ENCODE peak calls at places on chromosomes 13 and 19, in five cellular contexts. M is SK-N-SH, T is K562, A is IMR-90, N is GM12878. Y is an unnamed sample.

GRCh38 chr19:45200614-45201013 is 22.0 kb downstream of the BLOC1S3 start:
- DNase-seq in T (peak), A (peak), N (no peak), M (no peak), Y (no peak)

GRCh38 chr13:100511422-100511821 is 77.2 kb downstream of the GGACT start:
- DNase-seq in N (no peak), T (no peak), A (no peak), M (no peak), Y (no peak)

GRCh38 chr13:23673354-23673753 is 103.1 kb downstream of the TNFRSF19 start:
- DNase-seq in T (no peak), N (no peak), A (peak), M (no peak), Y (no peak)

GRCh38 chr13:50448535-50448981 is 394.9 kb downstream of the DLEU7 start:
- DNase-seq in A (no peak), M (no peak), N (no peak), T (no peak), Y (no peak)

GRCh38 chr19:14450168-14450874 is 17.2 kb downstream of the PKN1 start:
- DNase-seq in M (peak), N (no peak), T (peak), A (no peak), Y (peak)

GRCh38 chr19:46739290-46739771 is 6.5 kb upstream of the FKRP start:
- DNase-seq in N (no peak), T (no peak), M (no peak), A (no peak), Y (no peak)

GRCh38 chr19:51258761-51259160 is 7.9 kb downstream of the SIGLECL1 start:
- DNase-seq in A (no peak), T (no peak), N (no peak), M (no peak), Y (no peak)

GRCh38 chr13:44165172-44165894 is 208.3 kb upstream of the SERP2 start:
- DNase-seq in N (no peak), T (no peak), M (no peak), A (no peak), Y (no peak)

GRCh38 chr13:73932091-73932490 is 202.1 kb downstream of the KLF12 start:
- DNase-seq in A (no peak), T (no peak), M (no peak), N (no peak), Y (no peak)

GRCh38 chr13:30690282-30691188 is 44.8 kb upstream of the ALOX5AP start:
- DNase-seq in M (no peak), T (peak), A (peak), N (no peak), Y (peak)

GRCh38 chr13:113182046-113182445 is 23.6 kb downstream of the PROZ start:
- DNase-seq in A (no peak), T (no peak), M (no peak), N (no peak), Y (no peak)

GRCh38 chr13:50410921-50411712 is 395.9 kb downstream of the KCNRG start:
- DNase-seq in A (peak), M (no peak), N (no peak), T (peak), Y (peak)

GRCh38 chr19:42185281-42185680 is 32.2 kb downstream of the DEDD2 start:
- DNase-seq in A (peak), M (no peak), N (no peak), T (no peak), Y (no peak)

GRCh38 chr19:19649159-19649558 is 5.7 kb upstream of the GMIP start:
- DNase-seq in T (no peak), M (no peak), A (no peak), N (no peak), Y (no peak)

GRCh38 chr19:36371886-36372285 is 7.1 kb downstream of the ZFP14 start:
- DNase-seq in T (no peak), N (no peak), M (no peak), A (no peak), Y (no peak)

GRCh38 chr13:36848228-36848982 is 29.4 kb downstream of the RFXAP start:
- DNase-seq in A (peak), T (peak), N (no peak), M (peak), Y (no peak)

GRCh38 chr13:93289842-93290241 is 63.2 kb downstream of the GPC6 start:
- DNase-seq in M (no peak), A (no peak), T (no peak), N (no peak), Y (no peak)

GRCh38 chr19:39372047-39372802 is 18.7 kb downstream of the PAF1 start:
- DNase-seq in M (no peak), T (no peak), A (peak), N (no peak), Y (no peak)

GRCh38 chr19:1084024-1084868 is 10.9 kb downstream of the POLR2E start:
- DNase-seq in N (no peak), M (no peak), A (no peak), T (no peak), Y (no peak)

GRCh38 chr13:58238972-58239773 is 607.6 kb downstream of the PCDH17 start:
- DNase-seq in A (no peak), M (no peak), N (no peak), T (no peak), Y (no peak)

GRCh38 chr19:16380314-16380695 is 55.7 kb downstream of the KLF2 start:
- DNase-seq in T (no peak), M (no peak), A (no peak), N (no peak), Y (no peak)

GRCh38 chr19:17686592-17687042 is 1.5 kb downstream of the UNC13A start:
- DNase-seq in N (no peak), T (peak), M (peak), A (no peak), Y (peak)

GRCh38 chr19:47044946-47045866 is 3.2 kb downstream of the TMEM160 start:
- DNase-seq in M (no peak), N (no peak), T (no peak), A (no peak), Y (no peak)

GRCh38 chr13:102291587-102292218 is 110.1 kb downstream of the FGF14 start:
- DNase-seq in T (no peak), N (no peak), A (peak), M (no peak), Y (no peak)

GRCh38 chr13:42702726-42703125 is 78.7 kb upstream of the FAM216B start:
- DNase-seq in A (no peak), T (no peak), N (no peak), M (no peak), Y (no peak)

GRCh38 chr13:49110122-49110831 is 109.9 kb upstream of the MLNR start:
- DNase-seq in M (peak), A (peak), N (peak), T (peak), Y (peak)

GRCh38 chr19:45400192-45400591 is 4.7 kb downstream of the PPP1R13L start:
- DNase-seq in N (no peak), M (no peak), A (no peak), T (no peak), Y (no peak)

GRCh38 chr19:1070931-1071791 is 4.2 kb downstream of the ARHGAP45 start:
- DNase-seq in M (peak), N (no peak), A (no peak), T (no peak), Y (no peak)

GRCh38 chr13:51823351-51823750 is 19.4 kb upstream of the DHRS12 start:
- DNase-seq in N (no peak), T (no peak), A (no peak), M (no peak), Y (no peak)

GRCh38 chr19:57123882-57124281 is 4.1 kb downstream of the USP29 start:
- DNase-seq in M (no peak), T (no peak), N (no peak), A (no peak), Y (no peak)

GRCh38 chr13:109722068-109722467 is 64.3 kb downstream of the IRS2 start:
- DNase-seq in N (no peak), T (no peak), M (no peak), A (no peak), Y (no peak)

GRCh38 chr13:109718726-109719125 is 67.7 kb downstream of the IRS2 start:
- DNase-seq in N (no peak), M (no peak), T (no peak), A (no peak), Y (no peak)

GRCh38 chr13:109717686-109718085 is 68.7 kb downstream of the IRS2 start:
- DNase-seq in N (no peak), M (no peak), T (no peak), A (no peak), Y (no peak)

GRCh38 chr13:109720758-109721184 is 65.6 kb downstream of the IRS2 start:
- DNase-seq in N (no peak), M (no peak), A (no peak), T (no peak), Y (no peak)

DNA sequence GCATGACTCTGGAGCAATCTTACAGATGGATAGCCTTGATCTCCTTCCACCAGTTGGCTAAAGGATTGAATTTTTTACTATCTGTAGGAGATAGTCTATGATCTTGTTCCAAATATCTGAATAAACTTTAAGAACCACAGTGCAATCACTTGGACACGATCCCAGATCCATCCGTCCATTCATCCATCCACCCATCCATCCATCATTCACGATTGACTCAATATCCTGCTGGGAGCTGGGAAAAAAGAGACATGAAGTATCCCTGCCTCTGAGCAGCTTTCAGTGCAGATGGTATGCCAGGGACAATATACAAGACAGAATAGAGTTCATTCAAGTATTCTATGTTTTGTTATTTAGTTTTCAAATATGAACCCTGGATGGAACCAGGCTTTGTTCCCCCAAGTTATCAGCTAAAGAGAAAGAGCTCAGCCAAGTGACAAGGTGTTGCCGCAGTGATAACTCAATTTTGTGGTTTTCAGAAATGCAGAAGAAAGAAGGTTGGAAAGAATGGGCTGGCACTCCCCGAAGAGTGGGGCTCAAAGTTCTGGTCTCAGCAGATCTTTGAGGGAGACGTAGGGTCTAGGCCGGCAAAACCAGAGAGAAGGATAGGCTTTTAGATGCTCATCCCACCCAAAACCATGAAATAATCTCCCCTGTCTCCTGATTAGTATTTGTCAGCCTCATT is 66.3 kb downstream of the IRS2 start:
- DNase-seq in N (no peak), A (no peak), M (no peak), T (peak), Y (peak)
- TF ChIP-seq RCOR1 in N (no peak), A (no peak), M (no peak), T (peak), Y (no peak)

DNA sequence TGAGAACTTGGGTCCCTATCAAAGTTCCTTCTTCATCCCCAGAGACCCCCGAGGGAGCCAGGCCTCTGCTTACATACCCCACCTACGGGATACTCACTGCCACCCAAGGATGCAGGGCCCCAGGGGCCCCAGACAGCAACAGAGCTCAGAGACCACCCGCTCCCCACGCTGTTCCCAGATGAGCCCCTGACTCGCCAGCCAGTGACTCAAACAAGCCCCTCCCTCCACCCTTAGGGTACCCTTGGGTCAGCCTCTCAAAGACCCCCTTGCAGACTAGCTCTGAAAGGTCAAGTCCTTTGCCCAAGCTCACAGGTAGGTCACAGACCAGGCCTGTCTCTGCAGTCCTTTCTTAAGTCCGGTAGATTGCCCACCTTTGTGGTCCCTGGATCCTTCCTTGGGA is 45.7 kb downstream of the CD320 start:
- DNase-seq in N (no peak), M (no peak), A (no peak), T (no peak), Y (no peak)
- TF ChIP-seq RCOR1 in N (no peak), M (no peak), A (no peak), T (no peak), Y (no peak)

GRCh38 chr13:52850396-52851152 is 2.1 kb upstream of the PCDH8 start:
- DNase-seq in M (peak), A (peak), N (no peak), T (peak), Y (peak)

GRCh38 chr13:52852444-52852843 is 4.0 kb upstream of the PCDH8 start:
- DNase-seq in A (no peak), T (no peak), N (no peak), M (peak), Y (no peak)

GRCh38 chr13:52849727-52850395 is 1.4 kb upstream of the PCDH8 start:
- DNase-seq in T (no peak), N (no peak), A (no peak), M (no peak), Y (no peak)

GRCh38 chr13:52848455-52849190 is at the start of gene PCDH8:
- DNase-seq in A (no peak), M (peak), N (no peak), T (no peak), Y (no peak)

DNA sequence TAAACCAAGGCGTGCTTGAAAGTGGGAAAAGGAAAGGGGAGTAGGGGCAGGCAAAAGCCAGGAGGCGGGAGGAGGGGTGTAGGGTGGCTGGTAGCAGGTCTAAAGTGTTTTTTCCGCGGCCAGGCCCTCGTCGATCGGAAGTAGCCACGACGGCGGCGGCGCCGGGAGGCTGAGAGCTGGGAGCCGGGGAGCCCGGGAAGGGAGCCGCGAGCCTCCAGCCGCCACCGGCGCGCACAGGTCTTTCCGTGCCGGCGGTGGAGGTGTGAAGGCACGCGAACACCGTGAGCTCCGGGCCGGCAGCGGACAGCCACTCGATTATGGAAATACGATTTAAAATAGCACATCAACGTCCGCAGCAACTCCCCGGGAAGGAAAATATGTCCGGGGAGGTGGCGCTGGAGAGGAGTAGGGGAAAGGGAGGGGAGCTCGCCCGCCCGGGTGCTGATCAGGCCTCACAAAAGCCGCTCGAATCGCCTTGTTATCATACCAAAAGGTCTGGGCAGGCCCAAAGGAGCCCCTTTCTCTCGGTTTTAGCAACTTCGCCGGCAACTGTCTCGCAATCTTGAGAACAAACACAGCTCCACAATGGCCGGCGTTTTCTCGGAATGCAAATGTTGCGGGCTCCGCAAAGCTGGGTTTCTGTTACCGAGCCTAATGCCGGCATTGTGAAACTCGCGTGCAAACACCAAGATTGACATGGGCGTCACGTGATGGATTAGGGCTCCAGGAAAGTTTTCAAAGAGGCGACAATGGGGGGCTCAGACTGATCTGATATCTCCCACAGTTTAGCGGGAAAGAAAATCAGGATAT is 2.9 kb upstream of the PCDH8 start:
- DNase-seq in A (no peak), N (peak), T (no peak), M (peak), Y (no peak)
- TF ChIP-seq RCOR1 in A (no peak), N (no peak), T (no peak), M (no peak), Y (no peak)

GRCh38 chr13:97222934-97223710 is 989 bp downstream of the MBNL2 start:
- DNase-seq in T (no peak), A (no peak), M (no peak), N (no peak), Y (no peak)
- TF ChIP-seq RCOR1 in T (no peak), A (no peak), M (no peak), N (no peak), Y (no peak)